ENCODE peak calls at places on chromosomes 3 and 15, in eight cellular contexts. Z is central memory CD4-positive, alpha-beta T cell; D is hypothalamus; P is fibroblast of lung; C is coronary artery; G is HS-27A; S is NCI-H345; Q is SW 1271. I is an unnamed sample.
A peak's percentile ranks its signal among the peaks of the same experiment; 100 is the strongest.

GRCh38 chr15:90478981-90479481 is 50.7 kb upstream of the CRTC3 start:
- DNase-seq in Z (peak; percentile 9), D (no peak), P (peak; percentile 64), C (no peak), G (no peak), S (no peak), Q (no peak), I (no peak)

GRCh38 chr15:99096894-99097426 is 7.9 kb upstream of the SYNM start:
- DNase-seq in Z (no peak), D (no peak), P (no peak), C (no peak), G (no peak), S (no peak), Q (no peak), I (no peak)

GRCh38 chr3:77081240-77081661 is 41.4 kb downstream of the ROBO2 start:
- DNase-seq in Z (no peak), D (no peak), P (peak; percentile 65), C (no peak), G (no peak), S (no peak), Q (no peak), I (no peak)

GRCh38 chr3:41932511-41932910 is 29.4 kb downstream of the ULK4 start:
- DNase-seq in Z (no peak), D (no peak), P (no peak), C (no peak), G (no peak), S (no peak), Q (no peak), I (no peak)

GRCh38 chr15:57640935-57641682 is 49.4 kb downstream of the MYZAP start:
- DNase-seq in Z (no peak), D (no peak), P (peak; percentile 13), C (no peak), G (no peak), S (no peak), Q (no peak), I (no peak)

GRCh38 chr3:35707904-35708303 is 68.6 kb downstream of the ARPP21 start:
- DNase-seq in Z (no peak), D (no peak), P (peak; percentile 57), C (no peak), G (peak; percentile 8), S (no peak), Q (no peak), I (no peak)

GRCh38 chr15:49135893-49136292 is 19.5 kb downstream of the COPS2 start:
- DNase-seq in Z (no peak), D (no peak), P (peak; percentile 95), C (no peak), G (peak; percentile 88), S (no peak), Q (peak; percentile 46), I (peak; percentile 81)

GRCh38 chr3:71725279-71725991 is at the start of gene EIF4E3:
- DNase-seq in Z (peak; percentile 42), D (peak; percentile 8), P (peak; percentile 31), C (peak; percentile 79), G (no peak), S (peak; percentile 27), Q (no peak), I (no peak)

GRCh38 chr3:16239776-16240175 is 25.0 kb downstream of the DPH3 start:
- DNase-seq in Z (no peak), D (no peak), P (no peak), C (no peak), G (no peak), S (no peak), Q (no peak), I (no peak)

GRCh38 chr3:115251509-115251908 is 104.4 kb upstream of the ZBTB20 start:
- DNase-seq in Z (no peak), D (no peak), P (peak; percentile 72), C (no peak), G (no peak), S (no peak), Q (no peak), I (peak; percentile 7)